ENCODE peak calls at places on chromosomes 6 and 20, in nine cellular contexts. N, E, U, Z, B, M, I, T and Y are unnamed samples.

GRCh38 chr6:26097268-26097875 is 10.1 kb downstream of the HFE start:
- DNase-seq in I (peak), B (peak), N (peak), T (peak), U (peak), M (no peak), Z (peak), E (no peak), Y (peak)

GRCh38 chr20:366042-366718 is 14.4 kb upstream of the TRIB3 start:
- DNase-seq in U (no peak), N (no peak), E (no peak), Z (no peak), T (no peak), M (no peak), B (no peak), I (peak), Y (no peak)

GRCh38 chr6:42032366-42032765 is 18.0 kb upstream of the TAF8 start:
- DNase-seq in E (no peak), M (no peak), U (no peak), I (no peak), Z (no peak), T (no peak), B (no peak), N (no peak), Y (no peak)

GRCh38 chr20:7195704-7196103 is 428.2 kb downstream of the BMP2 start:
- DNase-seq in E (no peak), M (no peak), B (no peak), T (peak), I (peak), U (no peak), Z (no peak), N (no peak), Y (no peak)

GRCh38 chr6:31187780-31188194 is 17.3 kb upstream of the POU5F1 start:
- DNase-seq in T (no peak), U (no peak), B (no peak), Z (no peak), E (no peak), N (no peak), M (no peak), I (no peak), Y (no peak)

GRCh38 chr20:21175433-21175832 is 49.6 kb downstream of the KIZ start:
- DNase-seq in U (no peak), B (no peak), Z (no peak), N (no peak), M (no peak), I (no peak), T (no peak), E (no peak), Y (no peak)

GRCh38 chr20:37737806-37738442 is 44.1 kb downstream of the CTNNBL1 start:
- DNase-seq in I (no peak), T (no peak), N (no peak), U (no peak), E (no peak), B (no peak), Z (peak), M (no peak), Y (no peak)

GRCh38 chr6:148700713-148701392 is 46.0 kb upstream of the UST start:
- DNase-seq in I (peak), T (no peak), E (no peak), U (no peak), N (no peak), Z (no peak), B (no peak), M (no peak), Y (no peak)

GRCh38 chr6:147561742-147562141 is 53.3 kb downstream of the SAMD5 start:
- DNase-seq in Z (no peak), I (peak), N (no peak), B (no peak), M (no peak), U (no peak), E (no peak), T (no peak), Y (no peak)

GRCh38 chr20:35286077-35286898 is 1.7 kb upstream of the EIF6 start:
- DNase-seq in M (no peak), B (no peak), N (no peak), Z (no peak), I (no peak), U (no peak), E (no peak), T (no peak), Y (no peak)

GRCh38 chr6:108561742-108562502 is 1.2 kb downstream of the FOXO3 start:
- DNase-seq in Z (peak), T (no peak), M (no peak), U (no peak), E (peak), N (no peak), B (peak), I (peak), Y (no peak)

GRCh38 chr6:41728073-41728936 is 7.1 kb downstream of the TFEB start:
- DNase-seq in E (no peak), M (no peak), B (no peak), N (no peak), Z (no peak), I (no peak), T (no peak), U (no peak), Y (no peak)

GRCh38 chr6:78861509-78861908 is 5.8 kb upstream of the IRAK1BP1 start:
- DNase-seq in I (no peak), U (no peak), T (no peak), M (no peak), E (no peak), N (no peak), B (no peak), Z (no peak), Y (no peak)

GRCh38 chr6:159726196-159726917 is 949 bp upstream of the WTAP start:
- DNase-seq in N (no peak), T (no peak), M (no peak), E (no peak), U (no peak), B (no peak), Z (no peak), I (no peak), Y (no peak)

GRCh38 chr6:34055223-34055933 is 90.5 kb downstream of the GRM4 start:
- DNase-seq in M (no peak), T (peak), E (peak), I (peak), U (peak), B (peak), N (peak), Z (peak), Y (peak)

GRCh38 chr20:208937-209566 is 18.0 kb upstream of the DEFB129 start:
- DNase-seq in M (peak), I (peak), Z (no peak), T (peak), U (no peak), N (no peak), B (peak), E (no peak), Y (no peak)

GRCh38 chr6:133502451-133503259 is 261.5 kb downstream of the EYA4 start:
- DNase-seq in B (no peak), N (no peak), I (no peak), T (peak), Z (no peak), E (no peak), U (peak), M (no peak), Y (no peak)

GRCh38 chr6:38114976-38115632 is 295.6 kb downstream of the ZFAND3 start:
- DNase-seq in N (no peak), B (no peak), Z (no peak), I (peak), M (no peak), E (no peak), U (no peak), T (no peak), Y (no peak)

GRCh38 chr20:32780749-32781402 is 18.7 kb downstream of the DNMT3B start:
- DNase-seq in U (no peak), N (no peak), Z (no peak), T (no peak), I (no peak), B (no peak), E (no peak), M (no peak), Y (no peak)

GRCh38 chr6:3607171-3607570 is 144.3 kb downstream of the PXDC1 start:
- DNase-seq in B (no peak), Z (no peak), N (no peak), T (no peak), E (no peak), U (no peak), M (no peak), I (no peak), Y (no peak)

GRCh38 chr6:1940381-1940780 is 305.0 kb downstream of the GMDS start:
- DNase-seq in T (peak), Z (no peak), N (no peak), B (no peak), M (no peak), U (no peak), I (no peak), E (no peak), Y (no peak)

GRCh38 chr6:38427492-38428210 is 212.1 kb downstream of the BTBD9 start:
- DNase-seq in Z (no peak), T (no peak), M (no peak), I (no peak), U (no peak), N (no peak), B (no peak), E (no peak), Y (no peak)

GRCh38 chr20:1375515-1375914 is 17.3 kb downstream of the FKBP1A start:
- DNase-seq in T (no peak), Z (no peak), I (peak), U (no peak), E (no peak), N (no peak), M (no peak), B (no peak), Y (no peak)

GRCh38 chr6:21900730-21901129 is 307.2 kb downstream of the SOX4 start:
- DNase-seq in N (no peak), B (no peak), T (peak), E (no peak), U (no peak), I (peak), Z (no peak), M (no peak), Y (no peak)

GRCh38 chr6:90274481-90275030 is 22.1 kb downstream of the BACH2 start:
- DNase-seq in Z (no peak), B (no peak), T (no peak), M (no peak), E (no peak), N (peak), I (no peak), U (no peak), Y (no peak)

GRCh38 chr6:117399924-117400323 is 25.8 kb downstream of the ROS1 start:
- DNase-seq in N (no peak), T (no peak), M (no peak), I (peak), B (peak), E (no peak), Z (no peak), U (no peak), Y (no peak)

GRCh38 chr6:112939543-112939942 is 592.4 kb downstream of the RFPL4B start:
- DNase-seq in B (peak), T (no peak), I (no peak), E (no peak), N (no peak), U (no peak), M (no peak), Z (no peak), Y (no peak)

GRCh38 chr20:49534314-49534713 is 33.6 kb downstream of the PTGIS start:
- DNase-seq in U (no peak), I (peak), T (peak), N (peak), M (no peak), Z (peak), B (peak), E (no peak), Y (peak)

GRCh38 chr20:45061244-45061643 is 39.7 kb downstream of the KCNS1 start:
- DNase-seq in N (no peak), I (peak), T (peak), B (no peak), M (no peak), Z (no peak), U (no peak), E (no peak), Y (no peak)

GRCh38 chr20:24064092-24064491 is 75.5 kb upstream of the GGTLC1 start:
- DNase-seq in I (no peak), Z (no peak), N (no peak), U (no peak), E (no peak), T (no peak), M (no peak), B (no peak), Y (no peak)

GRCh38 chr6:157556671-157557430 is 175.9 kb downstream of the ZDHHC14 start:
- DNase-seq in M (no peak), T (no peak), Z (no peak), E (peak), U (no peak), B (no peak), N (no peak), I (no peak), Y (no peak)

GRCh38 chr6:136611133-136611532 is 60.9 kb upstream of the MAP7 start:
- DNase-seq in N (no peak), M (no peak), E (no peak), B (no peak), T (no peak), U (no peak), Z (no peak), I (no peak), Y (no peak)

GRCh38 chr6:130558131-130558530 is 192.3 kb downstream of the TMEM200A start:
- DNase-seq in E (no peak), T (no peak), B (no peak), Z (no peak), M (no peak), I (no peak), U (no peak), N (no peak), Y (no peak)

GRCh38 chr6:30748301-30748769 is 4.0 kb upstream of the IER3 start:
- DNase-seq in E (no peak), N (no peak), U (no peak), Z (no peak), B (no peak), T (no peak), I (peak), M (no peak), Y (no peak)

GRCh38 chr20:38412877-38413577 is 22.1 kb downstream of the SNHG17 start:
- DNase-seq in U (no peak), M (no peak), Z (no peak), T (no peak), N (no peak), E (no peak), B (no peak), I (no peak), Y (no peak)

GRCh38 chr6:90454835-90455427 is 131.9 kb downstream of the MAP3K7 start:
- DNase-seq in I (peak), B (no peak), M (no peak), T (no peak), U (no peak), N (no peak), Z (no peak), E (no peak), Y (no peak)

DNA sequence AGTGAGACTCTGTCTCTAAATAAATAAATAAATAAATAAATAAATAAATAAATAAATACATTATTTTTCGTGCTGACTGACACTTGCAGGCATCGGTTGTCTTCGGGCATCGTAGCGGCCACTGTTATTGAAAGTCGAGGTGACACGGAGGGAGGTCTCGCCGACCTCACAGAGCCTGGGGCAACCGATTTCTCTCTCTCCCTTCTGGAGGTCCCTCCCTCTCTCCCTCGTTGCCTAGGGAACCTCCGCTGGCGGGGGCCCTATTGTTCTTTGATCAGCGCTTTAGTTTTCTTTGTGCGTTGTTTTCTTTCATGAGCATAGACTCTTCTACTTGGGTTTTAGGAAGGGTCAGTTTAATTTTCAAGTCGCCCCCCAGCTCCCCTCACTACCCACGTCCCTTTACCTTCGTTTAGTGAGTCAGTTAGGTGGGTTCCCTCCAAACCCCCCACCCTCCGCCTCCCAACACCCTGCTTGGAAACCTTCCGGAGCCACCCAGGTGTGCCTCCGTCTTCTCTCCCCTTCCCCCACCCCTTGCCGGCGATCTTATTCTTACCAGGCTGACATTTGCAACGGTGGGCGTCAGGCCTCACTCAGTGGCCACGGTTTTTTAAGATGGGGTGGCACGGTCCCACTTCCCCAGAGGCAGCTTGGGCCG is 345.3 kb upstream of the DEFB115 start:
- DNase-seq in N (no peak), I (no peak), U (no peak), T (no peak), B (no peak), Z (no peak), E (no peak), M (no peak), Y (no peak)
- TF ChIP-seq CTCF in N (no peak), I (no peak), U (no peak), T (no peak), B (no peak), Z (no peak), E (no peak), M (no peak), Y (no peak)

DNA sequence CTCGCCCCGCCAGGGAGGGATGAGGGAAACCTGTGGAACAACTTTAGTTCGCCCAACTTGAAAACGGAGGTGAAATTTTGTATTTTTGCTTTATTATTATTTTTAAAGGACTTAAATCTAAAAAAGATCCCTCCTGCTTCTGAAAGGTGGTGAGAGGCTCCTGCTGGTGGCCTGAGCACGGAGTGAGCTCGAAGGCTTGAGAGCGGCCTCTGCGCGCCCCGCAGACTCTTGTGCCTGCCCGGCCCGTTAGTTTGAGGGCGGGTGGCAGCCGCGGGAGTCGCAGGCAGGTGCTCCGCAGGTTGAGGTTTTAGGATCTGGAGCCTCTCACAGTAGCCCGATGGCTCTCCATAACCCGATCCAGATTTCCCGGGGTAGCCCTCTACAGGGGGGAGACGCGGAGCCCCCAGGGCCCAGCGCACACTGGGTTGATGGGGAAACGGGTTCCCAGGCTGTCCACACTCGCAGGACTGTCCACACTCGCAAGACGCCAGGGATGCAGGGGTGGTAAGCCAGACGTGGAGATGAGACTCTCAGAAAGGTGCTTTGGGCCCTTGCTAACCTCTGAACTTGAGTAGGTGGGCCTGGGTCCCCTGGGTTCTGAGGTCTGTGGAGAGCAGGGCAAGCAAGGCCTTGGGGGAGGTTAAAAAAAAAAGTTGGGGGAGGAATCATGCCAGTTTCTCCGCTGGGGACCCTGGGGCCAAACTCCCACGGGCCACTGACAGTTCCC is 46.3 kb upstream of the SUPT3H start:
- DNase-seq in M (no peak), E (no peak), N (no peak), T (no peak), U (no peak), Z (peak), B (peak), I (peak), Y (no peak)
- TF ChIP-seq CTCF in M (no peak), E (no peak), N (no peak), T (no peak), U (no peak), Z (no peak), B (no peak), I (no peak), Y (no peak)

GRCh38 chr20:25675161-25675560 is 21.5 kb downstream of the ZNF337 start:
- DNase-seq in U (no peak), M (no peak), I (no peak), E (no peak), N (no peak), B (no peak), Z (no peak), T (no peak), Y (no peak)

GRCh38 chr20:25672659-25673058 is 24.0 kb downstream of the ZNF337 start:
- DNase-seq in Z (no peak), U (no peak), I (no peak), N (no peak), T (no peak), B (no peak), M (no peak), E (no peak), Y (no peak)

GRCh38 chr20:25668446-25668845 is 28.2 kb downstream of the ZNF337 start:
- DNase-seq in I (no peak), M (no peak), U (no peak), Z (no peak), T (no peak), E (no peak), N (no peak), B (no peak), Y (no peak)

GRCh38 chr20:25669826-25670422 is 26.7 kb downstream of the ZNF337 start:
- DNase-seq in Z (no peak), I (peak), B (peak), M (no peak), E (no peak), T (no peak), U (no peak), N (no peak), Y (no peak)
- TF ChIP-seq CTCF in Z (no peak), I (no peak), B (peak), M (no peak), E (no peak), T (no peak), U (no peak), N (no peak), Y (no peak)

GRCh38 chr6:35955970-35956369 is 35.1 kb upstream of the SRPK1 start:
- DNase-seq in I (no peak), Z (no peak), T (no peak), U (no peak), E (no peak), N (no peak), B (no peak), M (no peak), Y (no peak)
- TF ChIP-seq CTCF in I (peak), Z (no peak), T (peak), U (no peak), E (no peak), N (no peak), B (peak), M (peak), Y (no peak)

GRCh38 chr6:40538556-40538955 is 48.6 kb downstream of the LRFN2 start:
- DNase-seq in E (no peak), M (no peak), Z (no peak), B (no peak), N (no peak), I (no peak), T (no peak), U (no peak), Y (no peak)

GRCh38 chr6:40535105-40535783 is 51.9 kb downstream of the LRFN2 start:
- DNase-seq in I (no peak), M (no peak), U (no peak), N (no peak), Z (no peak), T (no peak), B (no peak), E (no peak), Y (no peak)

GRCh38 chr6:40535784-40536380 is 51.3 kb downstream of the LRFN2 start:
- DNase-seq in Z (no peak), B (no peak), T (no peak), U (no peak), E (no peak), N (no peak), M (no peak), I (no peak), Y (no peak)

GRCh38 chr6:40537446-40537845 is 49.7 kb downstream of the LRFN2 start:
- DNase-seq in M (no peak), N (no peak), B (no peak), U (no peak), T (no peak), E (no peak), I (no peak), Z (no peak), Y (no peak)

DNA sequence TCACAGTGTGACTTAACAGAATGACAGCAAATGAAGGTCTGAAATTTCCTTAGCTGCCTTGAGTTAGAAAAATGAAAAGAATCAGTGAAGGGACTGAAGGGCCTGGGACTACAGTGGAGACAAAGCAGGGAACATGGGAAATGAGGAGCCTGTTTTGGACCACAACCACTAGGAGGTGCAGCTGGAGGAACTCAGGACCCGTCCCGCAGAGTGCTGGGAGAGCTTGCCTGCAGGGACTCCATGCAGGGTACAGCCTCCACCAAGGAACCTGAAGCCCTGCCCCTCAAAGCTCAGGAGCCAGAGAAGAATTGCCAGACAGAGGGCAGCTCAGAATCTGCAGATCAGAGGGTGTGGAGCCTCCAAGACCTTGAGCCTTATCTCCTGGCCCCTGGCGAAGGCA is 50.7 kb downstream of the LRFN2 start:
- DNase-seq in Z (no peak), N (no peak), M (no peak), T (no peak), U (no peak), B (peak), I (no peak), E (no peak), Y (no peak)
- TF ChIP-seq CTCF in Z (no peak), N (no peak), M (no peak), T (no peak), U (no peak), B (no peak), I (peak), E (no peak), Y (no peak)